ENCODE peak calls at places on chromosome 19, in six cellular contexts. F is right lobe of liver, M is right atrium auricular region, J is upper lobe of right lung, G is cardiac muscle cell, W is brain microvascular endothelial cell. X is an unnamed sample.

GRCh38 chr19:39254539-39255345 is 6.1 kb upstream of the IFNL4 start:
- DNase-seq in F (no peak), J (no peak), G (no peak), M (no peak), W (no peak), X (no peak)

GRCh38 chr19:37983916-37984315 is 76.9 kb downstream of the SIPA1L3 start:
- DNase-seq in W (no peak), J (no peak), G (no peak), M (no peak), F (no peak), X (no peak)

GRCh38 chr19:27774827-27775226 is 1438.1 kb downstream of the UQCRFS1 start:
- DNase-seq in W (no peak), J (no peak), F (no peak), G (no peak), M (peak; percentile 40), X (no peak)

GRCh38 chr19:14475251-14476073 is at the start of gene PTGER1:
- DNase-seq in F (no peak), G (peak; percentile 35), J (no peak), M (no peak), W (no peak), X (no peak)

GRCh38 chr19:7679017-7679720 is 1.5 kb upstream of the TRAPPC5 start:
- DNase-seq in M (no peak), F (peak; percentile 52), G (no peak), J (no peak), W (no peak), X (no peak)

GRCh38 chr19:13002389-13002898 is 7.2 kb downstream of the NFIX start:
- DNase-seq in G (no peak), W (no peak), F (no peak), M (no peak), J (peak; percentile 80), X (no peak)

GRCh38 chr19:5536337-5536894 is 31.3 kb downstream of the TINCR start:
- DNase-seq in G (peak; percentile 69), F (no peak), J (peak; percentile 80), W (peak; percentile 25), M (peak; percentile 63), X (no peak)

GRCh38 chr19:55253842-55254624 is 4.8 kb downstream of the PPP6R1 start:
- DNase-seq in M (no peak), W (no peak), J (peak; percentile 58), F (no peak), G (no peak), X (no peak)

GRCh38 chr19:5828661-5829566 is 10.6 kb downstream of the FUT6 start:
- DNase-seq in M (no peak), J (no peak), F (no peak), G (peak; percentile 63), W (no peak), X (no peak)

GRCh38 chr19:3932931-3933810 is at the start of gene NMRK2:
- DNase-seq in G (no peak), W (no peak), F (no peak), M (peak; percentile 64), J (no peak), X (no peak)

GRCh38 chr19:16588089-16588823 is 16.0 kb upstream of the SLC35E1 start:
- DNase-seq in G (peak; percentile 49), W (no peak), J (no peak), F (no peak), M (no peak), X (no peak)

GRCh38 chr19:47633996-47634395 is 25.1 kb downstream of the BICRA start:
- DNase-seq in W (no peak), G (no peak), J (no peak), F (no peak), M (no peak), X (no peak)

GRCh38 chr19:17564783-17565182 is 9.3 kb downstream of the COLGALT1 start:
- DNase-seq in J (no peak), F (no peak), G (peak; percentile 20), M (no peak), W (no peak), X (no peak)

GRCh38 chr19:17339088-17339741 is 1.9 kb downstream of the GTPBP3 start:
- DNase-seq in G (no peak), M (no peak), J (no peak), W (no peak), F (no peak), X (no peak)

GRCh38 chr19:36009220-36009619 is 607 bp upstream of the SYNE4 start:
- DNase-seq in G (peak; percentile 76), M (peak; percentile 75), J (peak; percentile 87), F (peak; percentile 75), W (peak; percentile 40), X (no peak)

GRCh38 chr19:35703343-35703742 is 1.0 kb upstream of the ZBTB32 start:
- DNase-seq in G (no peak), J (no peak), W (no peak), M (no peak), F (no peak), X (no peak)

GRCh38 chr19:57802269-57802668 is 12.4 kb downstream of the ZNF552 start:
- DNase-seq in M (no peak), W (no peak), F (no peak), G (no peak), J (no peak), X (no peak)

GRCh38 chr19:35715355-35715809 is 2.4 kb upstream of the KMT2B start:
- DNase-seq in M (no peak), G (no peak), F (peak; percentile 21), J (no peak), W (no peak), X (peak; percentile 83)

GRCh38 chr19:58052256-58052655 is 6.8 kb upstream of the ZNF135 start:
- DNase-seq in J (no peak), W (no peak), G (no peak), M (no peak), F (no peak), X (no peak)

GRCh38 chr19:19558636-19559035 is 20.6 kb downstream of the CILP2 start:
- DNase-seq in W (no peak), G (no peak), J (no peak), M (no peak), F (no peak), X (no peak)

GRCh38 chr19:35963514-35963913 is 27.3 kb downstream of the LRFN3 start:
- DNase-seq in W (peak; percentile 53), J (no peak), M (no peak), G (peak; percentile 73), F (no peak), X (no peak)

GRCh38 chr19:7492142-7493055 is 3.6 kb upstream of the PEX11G start:
- DNase-seq in G (peak; percentile 78), F (no peak), J (no peak), M (no peak), W (no peak), X (no peak)

GRCh38 chr19:17560205-17560595 is 4.8 kb downstream of the COLGALT1 start:
- DNase-seq in M (peak; percentile 81), F (peak; percentile 55), W (peak; percentile 99), J (peak; percentile 85), G (peak; percentile 99), X (no peak)

GRCh38 chr19:56076413-56076998 is 44.6 kb downstream of the ZNF787 start:
- DNase-seq in W (peak; percentile 49), J (no peak), G (peak; percentile 71), F (peak; percentile 38), M (no peak), X (peak; percentile 41)

GRCh38 chr19:55536951-55537740 is at the start of gene SBK2:
- DNase-seq in M (no peak), W (no peak), J (no peak), G (no peak), F (no peak), X (no peak)

GRCh38 chr19:35090160-35090794 is 25.3 kb upstream of the FXYD3 start:
- DNase-seq in G (peak; percentile 75), J (peak; percentile 72), M (no peak), F (no peak), W (peak; percentile 49), X (no peak)

DNA sequence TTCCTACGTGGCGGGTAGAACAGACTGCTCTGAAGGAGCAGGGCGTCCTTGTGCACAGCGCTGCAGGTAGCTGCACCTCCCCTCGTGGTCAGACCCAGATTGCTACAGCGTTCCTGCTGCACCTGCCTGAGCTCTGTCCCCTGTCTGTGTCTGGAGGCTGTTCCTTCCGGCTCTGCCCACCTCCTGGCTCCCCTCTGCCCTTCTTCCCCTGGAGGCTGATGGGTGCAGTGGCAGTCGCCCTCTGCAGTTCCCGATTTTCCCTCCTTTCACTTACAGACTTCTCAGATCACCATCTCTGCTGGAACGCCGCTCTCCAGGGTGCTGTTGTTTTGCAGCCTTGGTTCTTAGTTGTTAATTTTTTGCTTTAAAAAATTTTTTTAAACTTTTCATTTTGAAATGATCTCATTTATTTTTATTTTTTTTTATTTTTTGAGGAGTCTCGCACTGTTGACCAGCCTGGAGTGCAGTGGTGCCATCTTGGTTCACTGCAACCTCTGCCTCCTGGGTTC is 53.6 kb downstream of the SMARCA4 start:
- DNase-seq in J (no peak), M (no peak), G (no peak), W (no peak), F (no peak), X (no peak)
- TF ChIP-seq CTCF in J (no peak), M (no peak), G (no peak), W (peak; percentile 23), F (no peak), X (no peak)

DNA sequence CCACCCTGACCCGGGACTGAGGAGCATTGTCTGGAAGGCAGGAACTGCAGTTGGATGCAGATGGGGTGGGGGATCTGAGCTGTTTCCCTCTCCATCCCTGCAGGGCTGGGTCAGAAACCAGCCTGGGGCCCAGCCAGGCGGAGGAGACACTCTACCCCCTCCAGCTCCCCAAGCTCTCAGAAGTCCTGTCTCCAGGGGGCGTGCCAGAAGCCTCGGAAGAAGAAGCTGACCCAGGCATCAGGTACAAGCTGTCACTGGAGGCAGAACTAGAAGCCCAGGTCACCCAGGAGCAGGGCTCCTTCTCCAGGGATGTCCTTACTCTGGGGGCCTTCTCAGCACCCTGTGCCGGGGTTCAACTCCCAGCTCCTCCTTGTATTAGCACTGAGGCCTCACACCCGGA is 15.5 kb downstream of the SIX5 start:
- DNase-seq in W (no peak), G (no peak), J (no peak), M (no peak), F (no peak), X (no peak)
- TF ChIP-seq CTCF in W (peak; percentile 29), G (no peak), J (no peak), M (no peak), F (no peak), X (no peak)

GRCh38 chr19:42325896-42326771 is 699 bp downstream of the MEGF8 start:
- DNase-seq in W (no peak), G (no peak), M (peak; percentile 61), J (no peak), F (peak; percentile 46), X (no peak)
- TF ChIP-seq CTCF in W (peak; percentile 26), G (peak; percentile 1), M (no peak), J (peak; percentile 14), F (peak; percentile 10), X (peak; percentile 32)

DNA sequence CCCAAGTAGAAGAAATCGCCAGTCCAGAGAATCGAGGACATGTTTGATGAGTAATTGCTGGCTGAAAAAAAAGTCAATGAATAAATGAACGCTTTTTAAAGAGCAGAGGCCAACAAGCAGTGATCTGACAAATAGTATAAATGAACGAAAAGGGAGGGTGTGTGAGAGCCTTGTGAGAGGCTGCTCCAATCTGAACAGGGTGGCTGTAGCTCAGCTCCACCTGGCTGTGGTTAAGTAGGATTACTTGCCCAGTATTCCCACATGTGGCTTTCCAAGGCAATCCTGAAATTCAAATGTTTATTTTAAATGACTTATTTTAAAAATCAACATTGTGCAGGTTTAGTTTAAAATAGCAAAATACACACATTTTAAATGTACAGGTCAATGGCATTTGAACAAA is 117.0 kb downstream of the TSHZ3 start:
- DNase-seq in W (no peak), G (no peak), F (no peak), M (no peak), J (no peak), X (no peak)
- TF ChIP-seq CTCF in W (no peak), G (no peak), F (no peak), M (no peak), J (no peak), X (peak; percentile 54)